ENCODE peak calls at places on chromosome 6, in five cellular contexts. One of them, this sample, is unnamed.
A peak's percentile ranks its signal among the peaks of the same experiment; 100 is the strongest.

GRCh38 chr6:34576286-34576955 is 20.3 kb upstream of the SPDEF start:
- DNase-seq in fibroblast of mammary gland: no peak
- DNase-seq in endothelial cell: no peak
- DNase-seq in glutamatergic neuron: no peak
- DNase-seq in heart right ventricle: no peak
- DNase-seq in this sample: no peak

GRCh38 chr6:38337819-38338465 is 301.8 kb downstream of the BTBD9 start:
- DNase-seq in endothelial cell: no peak
- DNase-seq in fibroblast of mammary gland: peak; percentile 63
- DNase-seq in heart right ventricle: no peak
- DNase-seq in glutamatergic neuron: no peak
- DNase-seq in this sample: no peak

GRCh38 chr6:145137425-145137824 is 597.9 kb downstream of the EPM2A start:
- DNase-seq in endothelial cell: no peak
- DNase-seq in heart right ventricle: no peak
- DNase-seq in glutamatergic neuron: no peak
- DNase-seq in fibroblast of mammary gland: peak; percentile 51
- DNase-seq in this sample: no peak

GRCh38 chr6:30091577-30092381 is 16.2 kb upstream of the RNF39 start:
- DNase-seq in fibroblast of mammary gland: peak; percentile 56
- DNase-seq in endothelial cell: no peak
- DNase-seq in heart right ventricle: no peak
- DNase-seq in glutamatergic neuron: no peak
- DNase-seq in this sample: peak; percentile 64

GRCh38 chr6:111604259-111605099 is 1.2 kb downstream of the TRAF3IP2 start:
- DNase-seq in heart right ventricle: peak; percentile 58
- DNase-seq in fibroblast of mammary gland: peak; percentile 96
- DNase-seq in glutamatergic neuron: no peak
- DNase-seq in endothelial cell: peak; percentile 7
- DNase-seq in this sample: peak; percentile 28

GRCh38 chr6:109526905-109527628 is 44.0 kb upstream of the ZBTB24 start:
- DNase-seq in glutamatergic neuron: peak; percentile 28
- DNase-seq in fibroblast of mammary gland: peak; percentile 77
- DNase-seq in heart right ventricle: no peak
- DNase-seq in endothelial cell: peak; percentile 66
- DNase-seq in this sample: no peak

GRCh38 chr6:68082086-68082485 is 553.0 kb upstream of the ADGRB3 start:
- DNase-seq in heart right ventricle: no peak
- DNase-seq in endothelial cell: no peak
- DNase-seq in fibroblast of mammary gland: peak; percentile 23
- DNase-seq in glutamatergic neuron: no peak
- DNase-seq in this sample: no peak

GRCh38 chr6:167855825-167856425 is 29.2 kb downstream of the AFDN start:
- DNase-seq in glutamatergic neuron: no peak
- DNase-seq in heart right ventricle: no peak
- DNase-seq in fibroblast of mammary gland: peak; percentile 99
- DNase-seq in endothelial cell: no peak
- DNase-seq in this sample: no peak

GRCh38 chr6:158257781-158258180 is 54.5 kb upstream of the TULP4 start:
- DNase-seq in endothelial cell: no peak
- DNase-seq in fibroblast of mammary gland: no peak
- DNase-seq in glutamatergic neuron: no peak
- DNase-seq in heart right ventricle: no peak
- DNase-seq in this sample: no peak

GRCh38 chr6:44297063-44298038 is 15.8 kb downstream of the AARS2 start:
- DNase-seq in endothelial cell: peak; percentile 74
- DNase-seq in fibroblast of mammary gland: no peak
- DNase-seq in glutamatergic neuron: peak; percentile 81
- DNase-seq in heart right ventricle: peak; percentile 51
- DNase-seq in this sample: peak; percentile 86

GRCh38 chr6:38938741-38939140 is 109.8 kb upstream of the GLP1R start:
- DNase-seq in heart right ventricle: no peak
- DNase-seq in fibroblast of mammary gland: no peak
- DNase-seq in glutamatergic neuron: no peak
- DNase-seq in endothelial cell: no peak
- DNase-seq in this sample: no peak

GRCh38 chr6:161044335-161044734 is 52.8 kb downstream of the MAP3K4 start:
- DNase-seq in heart right ventricle: no peak
- DNase-seq in glutamatergic neuron: no peak
- DNase-seq in endothelial cell: no peak
- DNase-seq in fibroblast of mammary gland: peak; percentile 46
- DNase-seq in this sample: no peak

GRCh38 chr6:105681061-105681460 is 278.2 kb upstream of the PREP start:
- DNase-seq in endothelial cell: no peak
- DNase-seq in glutamatergic neuron: no peak
- DNase-seq in fibroblast of mammary gland: no peak
- DNase-seq in heart right ventricle: no peak
- DNase-seq in this sample: no peak

GRCh38 chr6:9412951-9413559 is 977.7 kb upstream of the SLC35B3 start:
- DNase-seq in heart right ventricle: peak; percentile 7
- DNase-seq in glutamatergic neuron: peak; percentile 61
- DNase-seq in endothelial cell: peak; percentile 43
- DNase-seq in fibroblast of mammary gland: peak; percentile 28
- DNase-seq in this sample: no peak